ENCODE peak calls at places on chromosomes 12 and 14, in five cellular contexts. One of them, this sample, is unnamed.

GRCh38 chr14:55578511-55578910 is 1.5 kb upstream of the KTN1 start:
- DNase-seq in SK-N-SH: peak; percentile 12
- DNase-seq in HCT116: no peak
- DNase-seq in K562: no peak
- DNase-seq in GM12878: no peak
- DNase-seq in this sample: no peak

GRCh38 chr12:123938679-123939480 is 33.8 kb downstream of the CCDC92 start:
- DNase-seq in SK-N-SH: peak; percentile 70
- DNase-seq in HCT116: no peak
- DNase-seq in K562: peak; percentile 45
- DNase-seq in GM12878: no peak
- DNase-seq in this sample: no peak

GRCh38 chr12:110366474-110367208 is 36.9 kb downstream of the ANAPC7 start:
- DNase-seq in SK-N-SH: no peak
- DNase-seq in HCT116: no peak
- DNase-seq in K562: no peak
- DNase-seq in GM12878: no peak
- DNase-seq in this sample: no peak

GRCh38 chr14:74346341-74346740 is 1.9 kb upstream of the VRTN start:
- DNase-seq in SK-N-SH: no peak
- DNase-seq in HCT116: no peak
- DNase-seq in K562: no peak
- DNase-seq in GM12878: no peak
- DNase-seq in this sample: no peak

GRCh38 chr14:24251880-24252288 is 9.5 kb upstream of the TINF2 start:
- DNase-seq in SK-N-SH: no peak
- DNase-seq in HCT116: no peak
- DNase-seq in K562: no peak
- DNase-seq in GM12878: no peak
- DNase-seq in this sample: no peak

GRCh38 chr12:116299064-116299463 is 21.6 kb upstream of the MED13L start:
- DNase-seq in SK-N-SH: no peak
- DNase-seq in HCT116: no peak
- DNase-seq in K562: no peak
- DNase-seq in GM12878: no peak
- DNase-seq in this sample: no peak

GRCh38 chr12:15882055-15882971 is at the start of gene STRAP:
- DNase-seq in SK-N-SH: peak; percentile 88
- DNase-seq in HCT116: peak; percentile 94
- DNase-seq in K562: peak; percentile 74
- DNase-seq in GM12878: peak; percentile 88
- DNase-seq in this sample: peak; percentile 93

GRCh38 chr14:29783556-29783955 is 144.1 kb downstream of the PRKD1 start:
- DNase-seq in SK-N-SH: no peak
- DNase-seq in HCT116: no peak
- DNase-seq in K562: no peak
- DNase-seq in GM12878: no peak
- DNase-seq in this sample: no peak

GRCh38 chr12:109715310-109716091 is 1.9 kb downstream of the FAM222A start:
- DNase-seq in SK-N-SH: peak; percentile 87
- DNase-seq in HCT116: no peak
- DNase-seq in K562: peak; percentile 62
- DNase-seq in GM12878: no peak
- DNase-seq in this sample: no peak

GRCh38 chr14:90611936-90612335 is 204.3 kb downstream of the TTC7B start:
- DNase-seq in SK-N-SH: no peak
- DNase-seq in HCT116: no peak
- DNase-seq in K562: no peak
- DNase-seq in GM12878: no peak
- DNase-seq in this sample: no peak

GRCh38 chr12:132300789-132301722 is 28.3 kb downstream of the GALNT9 start:
- DNase-seq in SK-N-SH: no peak
- DNase-seq in HCT116: no peak
- DNase-seq in K562: no peak
- DNase-seq in GM12878: no peak
- DNase-seq in this sample: no peak

GRCh38 chr12:45183263-45183662 is 32.6 kb upstream of the ANO6 start:
- DNase-seq in SK-N-SH: peak; percentile 24
- DNase-seq in HCT116: no peak
- DNase-seq in K562: no peak
- DNase-seq in GM12878: no peak
- DNase-seq in this sample: peak; percentile 13

GRCh38 chr14:67187210-67187609 is 2.0 kb upstream of the GARIN2 start:
- DNase-seq in SK-N-SH: no peak
- DNase-seq in HCT116: peak; percentile 83
- DNase-seq in K562: no peak
- DNase-seq in GM12878: no peak
- DNase-seq in this sample: peak; percentile 38

GRCh38 chr12:62865090-62865489 is 69.9 kb downstream of the PPM1H start:
- DNase-seq in SK-N-SH: no peak
- DNase-seq in HCT116: no peak
- DNase-seq in K562: no peak
- DNase-seq in GM12878: no peak
- DNase-seq in this sample: no peak

GRCh38 chr12:80154261-80154660 is 54.9 kb downstream of the OTOGL start:
- DNase-seq in SK-N-SH: no peak
- DNase-seq in HCT116: no peak
- DNase-seq in K562: no peak
- DNase-seq in GM12878: no peak
- DNase-seq in this sample: no peak

GRCh38 chr12:105948331-105948730 is 190.4 kb downstream of the NUAK1 start:
- DNase-seq in SK-N-SH: no peak
- DNase-seq in HCT116: no peak
- DNase-seq in K562: no peak
- DNase-seq in GM12878: no peak
- DNase-seq in this sample: no peak

GRCh38 chr12:76341436-76342030 is 6.7 kb downstream of the BBS10 start:
- DNase-seq in SK-N-SH: no peak
- DNase-seq in HCT116: no peak
- DNase-seq in K562: no peak
- DNase-seq in GM12878: no peak
- DNase-seq in this sample: no peak

GRCh38 chr14:34347683-34348082 is 114.4 kb downstream of the SPTSSA start:
- DNase-seq in SK-N-SH: no peak
- DNase-seq in HCT116: no peak
- DNase-seq in K562: no peak
- DNase-seq in GM12878: peak; percentile 44
- DNase-seq in this sample: peak; percentile 56

GRCh38 chr14:99603471-99603933 is 505 bp downstream of the CCDC85C start:
- DNase-seq in SK-N-SH: no peak
- DNase-seq in HCT116: no peak
- DNase-seq in K562: no peak
- DNase-seq in GM12878: no peak
- DNase-seq in this sample: no peak

GRCh38 chr12:52413787-52414345 is 7.7 kb upstream of the KRT82 start:
- DNase-seq in SK-N-SH: no peak
- DNase-seq in HCT116: no peak
- DNase-seq in K562: no peak
- DNase-seq in GM12878: no peak
- DNase-seq in this sample: no peak
- TF ChIP-seq ZBTB33 in SK-N-SH: no peak
- TF ChIP-seq ZBTB33 in HCT116: no peak
- TF ChIP-seq ZBTB33 in K562: no peak
- TF ChIP-seq ZBTB33 in GM12878: no peak
- TF ChIP-seq ZBTB33 in this sample: no peak

GRCh38 chr12:8779862-8780261 is 42.6 kb upstream of the A2ML1 start:
- DNase-seq in SK-N-SH: no peak
- DNase-seq in HCT116: no peak
- DNase-seq in K562: no peak
- DNase-seq in GM12878: no peak
- DNase-seq in this sample: no peak

GRCh38 chr12:8779281-8779680 is 43.1 kb upstream of the A2ML1 start:
- DNase-seq in SK-N-SH: no peak
- DNase-seq in HCT116: no peak
- DNase-seq in K562: no peak
- DNase-seq in GM12878: no peak
- DNase-seq in this sample: no peak

GRCh38 chr12:8784464-8784863 is 38.0 kb upstream of the A2ML1 start:
- DNase-seq in SK-N-SH: peak; percentile 54
- DNase-seq in HCT116: no peak
- DNase-seq in K562: no peak
- DNase-seq in GM12878: no peak
- DNase-seq in this sample: no peak

GRCh38 chr12:8781326-8781725 is 41.1 kb upstream of the A2ML1 start:
- DNase-seq in SK-N-SH: peak; percentile 50
- DNase-seq in HCT116: no peak
- DNase-seq in K562: no peak
- DNase-seq in GM12878: no peak
- DNase-seq in this sample: no peak

DNA sequence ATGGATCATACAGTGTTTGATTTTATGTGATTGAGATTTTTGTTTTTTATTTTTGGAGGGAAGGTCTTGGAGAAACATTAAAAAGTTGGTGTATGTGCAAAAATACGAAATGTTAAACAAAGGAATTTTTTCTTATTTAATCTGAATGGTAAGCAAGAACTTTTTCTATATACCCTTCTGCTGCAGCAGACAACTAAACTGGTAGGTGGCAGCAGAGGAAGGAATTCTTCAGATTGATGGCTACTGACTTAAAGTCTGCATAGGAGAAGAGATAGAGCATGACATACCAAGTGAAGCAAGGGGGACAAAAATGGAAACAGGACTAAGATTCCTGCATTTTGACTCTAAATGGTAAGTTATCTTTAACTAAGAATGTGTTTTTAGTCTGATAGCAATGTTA is 42.0 kb upstream of the A2ML1 start:
- DNase-seq in SK-N-SH: peak; percentile 24
- DNase-seq in HCT116: peak; percentile 18
- DNase-seq in K562: peak; percentile 15
- DNase-seq in GM12878: no peak
- DNase-seq in this sample: peak; percentile 16
- TF ChIP-seq ZBTB33 in SK-N-SH: no peak
- TF ChIP-seq ZBTB33 in HCT116: no peak
- TF ChIP-seq ZBTB33 in K562: no peak
- TF ChIP-seq ZBTB33 in GM12878: no peak
- TF ChIP-seq ZBTB33 in this sample: no peak

GRCh38 chr12:5492562-5492961 is 60.7 kb downstream of the NTF3 start:
- DNase-seq in SK-N-SH: no peak
- DNase-seq in HCT116: no peak
- DNase-seq in K562: peak; percentile 6
- DNase-seq in GM12878: no peak
- DNase-seq in this sample: no peak

GRCh38 chr12:5487076-5487475 is 55.2 kb downstream of the NTF3 start:
- DNase-seq in SK-N-SH: no peak
- DNase-seq in HCT116: no peak
- DNase-seq in K562: no peak
- DNase-seq in GM12878: no peak
- DNase-seq in this sample: no peak

GRCh38 chr12:5485471-5485870 is 53.6 kb downstream of the NTF3 start:
- DNase-seq in SK-N-SH: no peak
- DNase-seq in HCT116: no peak
- DNase-seq in K562: no peak
- DNase-seq in GM12878: no peak
- DNase-seq in this sample: no peak

GRCh38 chr12:5489760-5490432 is 58.0 kb downstream of the NTF3 start:
- DNase-seq in SK-N-SH: no peak
- DNase-seq in HCT116: no peak
- DNase-seq in K562: no peak
- DNase-seq in GM12878: no peak
- DNase-seq in this sample: no peak

GRCh38 chr12:5487971-5488955 is 56.4 kb downstream of the NTF3 start:
- DNase-seq in SK-N-SH: no peak
- DNase-seq in HCT116: no peak
- DNase-seq in K562: no peak
- DNase-seq in GM12878: no peak
- DNase-seq in this sample: no peak
- TF ChIP-seq ZBTB33 in SK-N-SH: no peak
- TF ChIP-seq ZBTB33 in HCT116: no peak
- TF ChIP-seq ZBTB33 in K562: no peak
- TF ChIP-seq ZBTB33 in GM12878: no peak
- TF ChIP-seq ZBTB33 in this sample: no peak

GRCh38 chr14:76957224-76957881 is 71.2 kb downstream of the IRF2BPL start:
- DNase-seq in SK-N-SH: peak; percentile 64
- DNase-seq in HCT116: no peak
- DNase-seq in K562: no peak
- DNase-seq in GM12878: no peak
- DNase-seq in this sample: no peak
- TF ChIP-seq ZBTB33 in SK-N-SH: no peak
- TF ChIP-seq ZBTB33 in HCT116: no peak
- TF ChIP-seq ZBTB33 in K562: no peak
- TF ChIP-seq ZBTB33 in GM12878: no peak
- TF ChIP-seq ZBTB33 in this sample: no peak

DNA sequence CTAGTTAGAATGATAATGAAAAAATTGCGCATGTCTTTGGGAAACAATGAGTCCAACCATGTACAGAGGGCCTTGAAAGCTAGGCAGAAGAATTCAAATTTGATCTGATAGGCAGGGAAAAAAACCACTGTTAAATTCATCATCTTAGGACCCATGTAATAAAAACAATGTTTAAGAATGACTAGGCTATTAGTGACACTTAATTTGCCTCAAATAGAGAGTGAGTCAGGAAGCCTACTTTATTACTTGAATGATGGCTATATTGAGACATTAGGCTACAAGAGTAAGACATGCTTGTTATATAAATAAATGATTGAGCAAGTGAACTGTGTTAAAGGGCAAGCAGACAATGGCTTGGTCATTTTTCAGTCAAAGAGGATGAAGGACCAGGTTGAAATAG is 98.9 kb downstream of the SLC41A2 start:
- DNase-seq in SK-N-SH: no peak
- DNase-seq in HCT116: no peak
- DNase-seq in K562: no peak
- DNase-seq in GM12878: no peak
- DNase-seq in this sample: no peak
- TF ChIP-seq ZBTB33 in SK-N-SH: no peak
- TF ChIP-seq ZBTB33 in HCT116: no peak
- TF ChIP-seq ZBTB33 in K562: no peak
- TF ChIP-seq ZBTB33 in GM12878: no peak
- TF ChIP-seq ZBTB33 in this sample: no peak

GRCh38 chr12:49984476-49984890 is 11.7 kb downstream of the AQP6 start:
- DNase-seq in SK-N-SH: no peak
- DNase-seq in HCT116: no peak
- DNase-seq in K562: no peak
- DNase-seq in GM12878: no peak
- DNase-seq in this sample: no peak

GRCh38 chr12:49985981-49986380 is 13.2 kb downstream of the AQP6 start:
- DNase-seq in SK-N-SH: no peak
- DNase-seq in HCT116: no peak
- DNase-seq in K562: no peak
- DNase-seq in GM12878: no peak
- DNase-seq in this sample: no peak

GRCh38 chr12:49984960-49985359 is 12.2 kb downstream of the AQP6 start:
- DNase-seq in SK-N-SH: no peak
- DNase-seq in HCT116: no peak
- DNase-seq in K562: no peak
- DNase-seq in GM12878: no peak
- DNase-seq in this sample: no peak

GRCh38 chr12:49982246-49983229 is 9.8 kb downstream of the AQP6 start:
- DNase-seq in SK-N-SH: no peak
- DNase-seq in HCT116: no peak
- DNase-seq in K562: peak; percentile 32
- DNase-seq in GM12878: no peak
- DNase-seq in this sample: no peak

GRCh38 chr12:49983892-49984291 is 11.1 kb downstream of the AQP6 start:
- DNase-seq in SK-N-SH: peak; percentile 62
- DNase-seq in HCT116: no peak
- DNase-seq in K562: peak; percentile 30
- DNase-seq in GM12878: no peak
- DNase-seq in this sample: no peak
- TF ChIP-seq ZBTB33 in SK-N-SH: no peak
- TF ChIP-seq ZBTB33 in HCT116: no peak
- TF ChIP-seq ZBTB33 in K562: no peak
- TF ChIP-seq ZBTB33 in GM12878: no peak
- TF ChIP-seq ZBTB33 in this sample: no peak